ENCODE peak calls at places on chromosomes 2 and 18, in four cellular contexts. One of them, this sample, is unnamed.

GRCh38 chr2:234629596-234629995 is 132.7 kb upstream of the ARL4C start:
- DNase-seq in tibial artery: no peak
- DNase-seq in lower lobe of right lung: no peak
- DNase-seq in left ventricle myocardium inferior: no peak
- DNase-seq in this sample: no peak

GRCh38 chr2:20225294-20226151 is 593 bp upstream of the SDC1 start:
- DNase-seq in left ventricle myocardium inferior: peak; percentile 32
- DNase-seq in tibial artery: peak; percentile 21
- DNase-seq in lower lobe of right lung: peak; percentile 87
- DNase-seq in this sample: no peak

GRCh38 chr2:20410556-20411277 is 36.2 kb upstream of the RHOB start:
- DNase-seq in left ventricle myocardium inferior: no peak
- DNase-seq in lower lobe of right lung: no peak
- DNase-seq in tibial artery: no peak
- DNase-seq in this sample: no peak

GRCh38 chr2:147460140-147460539 is 384.7 kb upstream of the ACVR2A start:
- DNase-seq in left ventricle myocardium inferior: no peak
- DNase-seq in lower lobe of right lung: no peak
- DNase-seq in tibial artery: peak; percentile 52
- DNase-seq in this sample: no peak

GRCh38 chr18:61749031-61749430 is 143.8 kb downstream of the RNF152 start:
- DNase-seq in tibial artery: no peak
- DNase-seq in left ventricle myocardium inferior: no peak
- DNase-seq in lower lobe of right lung: no peak
- DNase-seq in this sample: no peak

GRCh38 chr18:59604877-59605276 is 92.3 kb downstream of the CCBE1 start:
- DNase-seq in tibial artery: no peak
- DNase-seq in lower lobe of right lung: no peak
- DNase-seq in left ventricle myocardium inferior: no peak
- DNase-seq in this sample: no peak

GRCh38 chr18:35084494-35085449 is 43.6 kb downstream of the MAPRE2 start:
- DNase-seq in lower lobe of right lung: no peak
- DNase-seq in left ventricle myocardium inferior: no peak
- DNase-seq in tibial artery: no peak
- DNase-seq in this sample: no peak

GRCh38 chr2:38933653-38934052 is 44.0 kb downstream of the ARHGEF33 start:
- DNase-seq in lower lobe of right lung: no peak
- DNase-seq in left ventricle myocardium inferior: no peak
- DNase-seq in tibial artery: no peak
- DNase-seq in this sample: no peak

GRCh38 chr18:811192-812122 is 585 bp downstream of the YES1 start:
- DNase-seq in left ventricle myocardium inferior: peak; percentile 42
- DNase-seq in tibial artery: peak; percentile 26
- DNase-seq in lower lobe of right lung: peak; percentile 73
- DNase-seq in this sample: peak; percentile 71

GRCh38 chr2:237867465-237867864 is 8.0 kb downstream of the RAMP1 start:
- DNase-seq in left ventricle myocardium inferior: no peak
- DNase-seq in tibial artery: no peak
- DNase-seq in lower lobe of right lung: no peak
- DNase-seq in this sample: no peak

GRCh38 chr2:44184106-44184505 is 15.4 kb downstream of the PPM1B start:
- DNase-seq in lower lobe of right lung: no peak
- DNase-seq in left ventricle myocardium inferior: no peak
- DNase-seq in tibial artery: no peak
- DNase-seq in this sample: no peak

GRCh38 chr18:39962546-39962945 is 1992.5 kb upstream of the PIK3C3 start:
- DNase-seq in tibial artery: no peak
- DNase-seq in left ventricle myocardium inferior: no peak
- DNase-seq in lower lobe of right lung: no peak
- DNase-seq in this sample: no peak

GRCh38 chr2:96207778-96208143 is 866 bp downstream of the STARD7 start:
- DNase-seq in tibial artery: no peak
- DNase-seq in lower lobe of right lung: no peak
- DNase-seq in left ventricle myocardium inferior: no peak
- DNase-seq in this sample: no peak

GRCh38 chr2:105546623-105546964 is 147.7 kb upstream of the FHL2 start:
- DNase-seq in tibial artery: no peak
- DNase-seq in lower lobe of right lung: no peak
- DNase-seq in left ventricle myocardium inferior: no peak
- DNase-seq in this sample: no peak

GRCh38 chr2:205025580-205026240 is 480.4 kb downstream of the PARD3B start:
- DNase-seq in left ventricle myocardium inferior: no peak
- DNase-seq in lower lobe of right lung: no peak
- DNase-seq in tibial artery: no peak
- DNase-seq in this sample: no peak

GRCh38 chr2:238231251-238231793 is 8.5 kb downstream of the HES6 start:
- DNase-seq in lower lobe of right lung: peak; percentile 88
- DNase-seq in left ventricle myocardium inferior: peak; percentile 74
- DNase-seq in tibial artery: peak; percentile 74
- DNase-seq in this sample: peak; percentile 83

GRCh38 chr18:37019157-37019571 is 190.2 kb downstream of the KIAA1328 start:
- DNase-seq in left ventricle myocardium inferior: no peak
- DNase-seq in lower lobe of right lung: no peak
- DNase-seq in tibial artery: no peak
- DNase-seq in this sample: no peak

GRCh38 chr2:240920783-240921231 is 14.7 kb downstream of the CROCC2 start:
- DNase-seq in left ventricle myocardium inferior: peak; percentile 12
- DNase-seq in tibial artery: peak; percentile 19
- DNase-seq in lower lobe of right lung: peak; percentile 45
- DNase-seq in this sample: peak; percentile 14

GRCh38 chr2:196233033-196233807 is 61.8 kb upstream of the STK17B start:
- DNase-seq in lower lobe of right lung: no peak
- DNase-seq in tibial artery: peak; percentile 44
- DNase-seq in left ventricle myocardium inferior: no peak
- DNase-seq in this sample: peak; percentile 50

GRCh38 chr2:47344890-47345583 is 57.9 kb upstream of the MSH2 start:
- DNase-seq in tibial artery: peak; percentile 33
- DNase-seq in left ventricle myocardium inferior: peak; percentile 64
- DNase-seq in lower lobe of right lung: peak; percentile 86
- DNase-seq in this sample: peak; percentile 59

GRCh38 chr2:109644571-109645275 is 30.6 kb downstream of the SOWAHC start:
- DNase-seq in lower lobe of right lung: peak; percentile 60
- DNase-seq in tibial artery: no peak
- DNase-seq in left ventricle myocardium inferior: peak; percentile 19
- DNase-seq in this sample: no peak

GRCh38 chr2:237059155-237059875 is 26.4 kb upstream of the COPS8 start:
- DNase-seq in lower lobe of right lung: no peak
- DNase-seq in tibial artery: no peak
- DNase-seq in left ventricle myocardium inferior: no peak
- DNase-seq in this sample: no peak

GRCh38 chr2:239550336-239550735 is 149.5 kb upstream of the HDAC4 start:
- DNase-seq in tibial artery: no peak
- DNase-seq in left ventricle myocardium inferior: no peak
- DNase-seq in lower lobe of right lung: no peak
- DNase-seq in this sample: no peak
- H3K4me1 ChIP-seq in tibial artery: no peaks in the 10 kb centered on the region
- H3K4me1 ChIP-seq in left ventricle myocardium inferior: no peaks in the 10 kb centered on the region
- H3K4me1 ChIP-seq in lower lobe of right lung: no peaks in the 10 kb centered on the region
- H3K4me1 ChIP-seq in this sample: no peaks in the 10 kb centered on the region

DNA sequence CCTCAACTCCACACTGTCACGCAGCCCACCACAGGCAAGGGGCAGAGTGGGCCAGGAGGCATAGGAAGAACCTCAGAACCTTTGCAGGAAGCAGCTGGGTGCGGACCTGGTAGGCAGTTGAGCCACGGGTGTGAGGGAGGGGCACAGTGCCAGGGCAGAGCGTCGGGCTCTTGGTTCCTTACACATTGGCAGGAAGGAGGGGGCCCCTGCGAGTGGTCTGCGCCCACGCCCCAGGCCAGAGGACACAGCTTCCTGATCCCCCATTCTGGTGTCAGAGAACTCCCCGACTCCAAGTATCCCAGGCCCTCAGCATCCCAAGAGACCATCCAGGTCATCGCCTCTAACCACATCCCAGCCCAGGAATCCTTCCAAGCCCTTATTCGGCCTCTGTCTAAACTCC is 61.5 kb downstream of the TNS1 start:
- DNase-seq in lower lobe of right lung: no peak
- DNase-seq in left ventricle myocardium inferior: no peak
- DNase-seq in tibial artery: no peak
- DNase-seq in this sample: peak; percentile 28
- H3K4me1 ChIP-seq in lower lobe of right lung: peaks cover 73% of the 10 kb centered on the region
- H3K4me1 ChIP-seq in left ventricle myocardium inferior: peaks cover 92% of the 10 kb centered on the region
- H3K4me1 ChIP-seq in tibial artery: peaks cover 57% of the 10 kb centered on the region
- H3K4me1 ChIP-seq in this sample: peaks cover 73% of the 10 kb centered on the region

GRCh38 chr2:201130524-201131186 is 14.7 kb downstream of the CFLAR start:
- DNase-seq in lower lobe of right lung: no peak
- DNase-seq in tibial artery: no peak
- DNase-seq in left ventricle myocardium inferior: no peak
- DNase-seq in this sample: no peak
- H3K4me1 ChIP-seq in lower lobe of right lung: peaks cover 97% of the 10 kb centered on the region
- H3K4me1 ChIP-seq in tibial artery: peaks cover 86% of the 10 kb centered on the region
- H3K4me1 ChIP-seq in left ventricle myocardium inferior: peaks cover 100% of the 10 kb centered on the region
- H3K4me1 ChIP-seq in this sample: peaks cover 87% of the 10 kb centered on the region

DNA sequence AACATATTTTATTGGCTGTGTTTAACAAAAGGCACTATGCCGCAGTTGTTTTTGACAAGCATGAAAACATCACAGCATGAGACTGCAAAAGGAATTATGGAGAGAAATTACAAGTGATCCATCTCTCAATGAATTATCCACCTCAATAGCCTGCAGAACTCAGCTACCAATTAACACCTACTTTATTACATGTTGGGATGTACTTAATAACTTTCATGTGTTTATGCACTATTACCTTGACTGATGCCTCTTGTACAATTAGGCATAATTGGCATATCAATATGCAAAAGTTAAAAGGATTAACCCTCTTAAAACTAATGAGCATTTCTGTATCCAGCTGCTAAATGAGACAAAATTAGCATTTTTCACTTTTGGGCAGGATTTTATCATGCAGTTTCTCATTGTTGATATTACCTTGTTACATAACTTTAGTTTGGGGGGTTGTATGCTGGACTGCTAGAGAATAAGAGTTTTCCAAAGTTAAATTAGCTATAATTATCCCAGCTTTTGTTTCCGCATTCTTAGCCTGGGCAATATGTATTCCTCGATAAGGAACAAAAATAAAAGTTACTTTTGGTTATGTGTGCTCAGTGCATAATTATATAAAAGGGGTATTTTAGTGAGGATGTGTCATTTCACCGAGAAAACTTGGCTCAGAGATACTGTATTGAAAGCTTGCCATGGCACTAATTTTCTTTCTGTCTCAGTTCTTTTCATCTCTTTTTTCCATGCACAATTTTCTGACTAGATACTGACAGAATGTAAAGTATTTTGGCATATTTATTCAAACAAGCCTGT is 28.0 kb downstream of the ARHGAP15 start:
- DNase-seq in left ventricle myocardium inferior: no peak
- DNase-seq in tibial artery: no peak
- DNase-seq in lower lobe of right lung: no peak
- DNase-seq in this sample: no peak
- H3K4me1 ChIP-seq in left ventricle myocardium inferior: no peaks in the 10 kb centered on the region
- H3K4me1 ChIP-seq in tibial artery: peaks cover 19% of the 10 kb centered on the region
- H3K4me1 ChIP-seq in lower lobe of right lung: no peaks in the 10 kb centered on the region
- H3K4me1 ChIP-seq in this sample: no peaks in the 10 kb centered on the region